ENCODE peak calls at places on chromosomes 7 and 10, in eight cellular contexts. One of them, this sample, is unnamed.

GRCh38 chr10:8006274-8006999 is 48.1 kb upstream of the GATA3 start:
- DNase-seq in astrocyte of the cerebellum: no peak
- DNase-seq in breast epithelium: no peak
- DNase-seq in IMR-90: no peak
- DNase-seq in A549: no peak
- DNase-seq in Caki2: no peak
- DNase-seq in amniotic epithelial cell: no peak
- DNase-seq in effector memory CD4-positive, alpha-beta T cell: no peak
- DNase-seq in this sample: no peak

GRCh38 chr10:103445767-103446567 is 6.2 kb downstream of the CALHM2 start:
- DNase-seq in astrocyte of the cerebellum: no peak
- DNase-seq in breast epithelium: peak; percentile 55
- DNase-seq in IMR-90: peak; percentile 52
- DNase-seq in A549: no peak
- DNase-seq in Caki2: no peak
- DNase-seq in amniotic epithelial cell: peak; percentile 81
- DNase-seq in effector memory CD4-positive, alpha-beta T cell: no peak
- DNase-seq in this sample: no peak

GRCh38 chr7:74063223-74063641 is 20.4 kb upstream of the LIMK1 start:
- DNase-seq in astrocyte of the cerebellum: no peak
- DNase-seq in breast epithelium: no peak
- DNase-seq in IMR-90: no peak
- DNase-seq in A549: no peak
- DNase-seq in Caki2: no peak
- DNase-seq in amniotic epithelial cell: no peak
- DNase-seq in effector memory CD4-positive, alpha-beta T cell: no peak
- DNase-seq in this sample: no peak

GRCh38 chr7:66150471-66150870 is 35.8 kb downstream of the CRCP start:
- DNase-seq in astrocyte of the cerebellum: peak; percentile 67
- DNase-seq in breast epithelium: peak; percentile 24
- DNase-seq in IMR-90: peak; percentile 76
- DNase-seq in A549: no peak
- DNase-seq in Caki2: no peak
- DNase-seq in amniotic epithelial cell: peak; percentile 89
- DNase-seq in effector memory CD4-positive, alpha-beta T cell: no peak
- DNase-seq in this sample: no peak

GRCh38 chr7:151411551-151411950 is 1.7 kb upstream of the WDR86 start:
- DNase-seq in astrocyte of the cerebellum: no peak
- DNase-seq in breast epithelium: no peak
- DNase-seq in IMR-90: no peak
- DNase-seq in A549: no peak
- DNase-seq in Caki2: no peak
- DNase-seq in amniotic epithelial cell: no peak
- DNase-seq in effector memory CD4-positive, alpha-beta T cell: no peak
- DNase-seq in this sample: no peak

GRCh38 chr7:95867309-95867708 is 95.0 kb downstream of the DYNC1I1 start:
- DNase-seq in astrocyte of the cerebellum: no peak
- DNase-seq in breast epithelium: no peak
- DNase-seq in IMR-90: no peak
- DNase-seq in A549: no peak
- DNase-seq in Caki2: no peak
- DNase-seq in amniotic epithelial cell: no peak
- DNase-seq in effector memory CD4-positive, alpha-beta T cell: no peak
- DNase-seq in this sample: no peak

GRCh38 chr10:124704428-124704805 is 39.8 kb downstream of the FAM53B start:
- DNase-seq in astrocyte of the cerebellum: no peak
- DNase-seq in breast epithelium: no peak
- DNase-seq in IMR-90: no peak
- DNase-seq in A549: no peak
- DNase-seq in Caki2: no peak
- DNase-seq in amniotic epithelial cell: no peak
- DNase-seq in effector memory CD4-positive, alpha-beta T cell: no peak
- DNase-seq in this sample: no peak

GRCh38 chr10:18743926-18744325 is 84.7 kb downstream of the ARL5B start:
- DNase-seq in astrocyte of the cerebellum: no peak
- DNase-seq in breast epithelium: no peak
- DNase-seq in IMR-90: no peak
- DNase-seq in A549: no peak
- DNase-seq in Caki2: no peak
- DNase-seq in amniotic epithelial cell: peak; percentile 7
- DNase-seq in effector memory CD4-positive, alpha-beta T cell: no peak
- DNase-seq in this sample: no peak

GRCh38 chr7:133846203-133846945 is 280.8 kb upstream of the LRGUK start:
- DNase-seq in astrocyte of the cerebellum: no peak
- DNase-seq in breast epithelium: no peak
- DNase-seq in IMR-90: no peak
- DNase-seq in A549: no peak
- DNase-seq in Caki2: no peak
- DNase-seq in amniotic epithelial cell: no peak
- DNase-seq in effector memory CD4-positive, alpha-beta T cell: no peak
- DNase-seq in this sample: no peak

GRCh38 chr7:151249732-151250072 is 1.2 kb upstream of the SMARCD3 start:
- DNase-seq in astrocyte of the cerebellum: no peak
- DNase-seq in breast epithelium: peak; percentile 62
- DNase-seq in IMR-90: peak; percentile 39
- DNase-seq in A549: peak; percentile 60
- DNase-seq in Caki2: peak; percentile 61
- DNase-seq in amniotic epithelial cell: peak; percentile 64
- DNase-seq in effector memory CD4-positive, alpha-beta T cell: no peak
- DNase-seq in this sample: no peak

GRCh38 chr7:15686957-15687644 is 618 bp upstream of the MEOX2 start:
- DNase-seq in astrocyte of the cerebellum: no peak
- DNase-seq in breast epithelium: no peak
- DNase-seq in IMR-90: no peak
- DNase-seq in A549: no peak
- DNase-seq in Caki2: no peak
- DNase-seq in amniotic epithelial cell: no peak
- DNase-seq in effector memory CD4-positive, alpha-beta T cell: no peak
- DNase-seq in this sample: no peak

GRCh38 chr7:31493714-31494181 is 20.1 kb upstream of the ITPRID1 start:
- DNase-seq in astrocyte of the cerebellum: no peak
- DNase-seq in breast epithelium: no peak
- DNase-seq in IMR-90: no peak
- DNase-seq in A549: no peak
- DNase-seq in Caki2: no peak
- DNase-seq in amniotic epithelial cell: no peak
- DNase-seq in effector memory CD4-positive, alpha-beta T cell: no peak
- DNase-seq in this sample: no peak

GRCh38 chr10:132162021-132162531 is 24.7 kb upstream of the DPYSL4 start:
- DNase-seq in astrocyte of the cerebellum: no peak
- DNase-seq in breast epithelium: no peak
- DNase-seq in IMR-90: no peak
- DNase-seq in A549: no peak
- DNase-seq in Caki2: no peak
- DNase-seq in amniotic epithelial cell: no peak
- DNase-seq in effector memory CD4-positive, alpha-beta T cell: no peak
- DNase-seq in this sample: no peak

GRCh38 chr7:104005197-104005596 is 15.7 kb upstream of the RELN start:
- DNase-seq in astrocyte of the cerebellum: peak; percentile 20
- DNase-seq in breast epithelium: no peak
- DNase-seq in IMR-90: peak; percentile 53
- DNase-seq in A549: no peak
- DNase-seq in Caki2: no peak
- DNase-seq in amniotic epithelial cell: no peak
- DNase-seq in effector memory CD4-positive, alpha-beta T cell: no peak
- DNase-seq in this sample: no peak

GRCh38 chr10:12978885-12979284 is 22.6 kb downstream of the CCDC3 start:
- DNase-seq in astrocyte of the cerebellum: no peak
- DNase-seq in breast epithelium: no peak
- DNase-seq in IMR-90: no peak
- DNase-seq in A549: no peak
- DNase-seq in Caki2: no peak
- DNase-seq in amniotic epithelial cell: no peak
- DNase-seq in effector memory CD4-positive, alpha-beta T cell: no peak
- DNase-seq in this sample: no peak

GRCh38 chr10:57964371-57964770 is 303.3 kb downstream of the IPMK start:
- DNase-seq in astrocyte of the cerebellum: peak; percentile 90
- DNase-seq in breast epithelium: peak; percentile 21
- DNase-seq in IMR-90: peak; percentile 74
- DNase-seq in A549: peak; percentile 33
- DNase-seq in Caki2: peak; percentile 67
- DNase-seq in amniotic epithelial cell: peak; percentile 33
- DNase-seq in effector memory CD4-positive, alpha-beta T cell: no peak
- DNase-seq in this sample: no peak

GRCh38 chr7:36141351-36141750 is 11.7 kb upstream of the EEPD1 start:
- DNase-seq in astrocyte of the cerebellum: no peak
- DNase-seq in breast epithelium: no peak
- DNase-seq in IMR-90: no peak
- DNase-seq in A549: no peak
- DNase-seq in Caki2: no peak
- DNase-seq in amniotic epithelial cell: no peak
- DNase-seq in effector memory CD4-positive, alpha-beta T cell: no peak
- DNase-seq in this sample: no peak

GRCh38 chr10:23522345-23522744 is 83.5 kb downstream of the OTUD1 start:
- DNase-seq in astrocyte of the cerebellum: no peak
- DNase-seq in breast epithelium: no peak
- DNase-seq in IMR-90: no peak
- DNase-seq in A549: no peak
- DNase-seq in Caki2: peak; percentile 35
- DNase-seq in amniotic epithelial cell: peak; percentile 20
- DNase-seq in effector memory CD4-positive, alpha-beta T cell: no peak
- DNase-seq in this sample: no peak

GRCh38 chr10:1287493-1288480 is 231.6 kb downstream of the WDR37 start:
- DNase-seq in astrocyte of the cerebellum: no peak
- DNase-seq in breast epithelium: no peak
- DNase-seq in IMR-90: no peak
- DNase-seq in A549: no peak
- DNase-seq in Caki2: no peak
- DNase-seq in amniotic epithelial cell: no peak
- DNase-seq in effector memory CD4-positive, alpha-beta T cell: no peak
- DNase-seq in this sample: no peak

GRCh38 chr10:3494131-3494878 is 290.7 kb downstream of the KLF6 start:
- DNase-seq in astrocyte of the cerebellum: no peak
- DNase-seq in breast epithelium: no peak
- DNase-seq in IMR-90: peak; percentile 18
- DNase-seq in A549: no peak
- DNase-seq in Caki2: no peak
- DNase-seq in amniotic epithelial cell: peak; percentile 46
- DNase-seq in effector memory CD4-positive, alpha-beta T cell: no peak
- DNase-seq in this sample: no peak

GRCh38 chr10:98664329-98665042 is 217.8 kb upstream of the HPS1 start:
- DNase-seq in astrocyte of the cerebellum: peak; percentile 1
- DNase-seq in breast epithelium: no peak
- DNase-seq in IMR-90: peak; percentile 7
- DNase-seq in A549: peak; percentile 39
- DNase-seq in Caki2: peak; percentile 8
- DNase-seq in amniotic epithelial cell: peak; percentile 8
- DNase-seq in effector memory CD4-positive, alpha-beta T cell: no peak
- DNase-seq in this sample: no peak

GRCh38 chr7:114970308-114970707 is 48.4 kb downstream of the MDFIC start:
- DNase-seq in astrocyte of the cerebellum: no peak
- DNase-seq in breast epithelium: no peak
- DNase-seq in IMR-90: no peak
- DNase-seq in A549: no peak
- DNase-seq in Caki2: no peak
- DNase-seq in amniotic epithelial cell: no peak
- DNase-seq in effector memory CD4-positive, alpha-beta T cell: no peak
- DNase-seq in this sample: no peak

GRCh38 chr10:33939892-33940291 is 605.4 kb upstream of the NRP1 start:
- DNase-seq in astrocyte of the cerebellum: no peak
- DNase-seq in breast epithelium: peak; percentile 63
- DNase-seq in IMR-90: no peak
- DNase-seq in A549: no peak
- DNase-seq in Caki2: no peak
- DNase-seq in amniotic epithelial cell: no peak
- DNase-seq in effector memory CD4-positive, alpha-beta T cell: no peak
- DNase-seq in this sample: no peak

GRCh38 chr7:116434820-116435341 is 64.7 kb upstream of the CAV2 start:
- DNase-seq in astrocyte of the cerebellum: peak; percentile 28
- DNase-seq in breast epithelium: no peak
- DNase-seq in IMR-90: peak; percentile 87
- DNase-seq in A549: no peak
- DNase-seq in Caki2: no peak
- DNase-seq in amniotic epithelial cell: peak; percentile 86
- DNase-seq in effector memory CD4-positive, alpha-beta T cell: no peak
- DNase-seq in this sample: no peak

GRCh38 chr10:43263551-43264323 is 3.1 kb downstream of the RASGEF1A start:
- DNase-seq in astrocyte of the cerebellum: no peak
- DNase-seq in breast epithelium: peak; percentile 20
- DNase-seq in IMR-90: no peak
- DNase-seq in A549: peak; percentile 30
- DNase-seq in Caki2: no peak
- DNase-seq in amniotic epithelial cell: no peak
- DNase-seq in effector memory CD4-positive, alpha-beta T cell: no peak
- DNase-seq in this sample: peak; percentile 5

This sample was measured in omental fat pad.